ENCODE peak calls at places on chromosomes 2 and 18, in seven cellular contexts. One of them, this sample, is unnamed.

GRCh38 chr18:36724591-36725001 is 104.2 kb downstream of the TPGS2 start:
- DNase-seq in caudate nucleus: no peak
- DNase-seq in epithelial cell of esophagus: no peak
- DNase-seq in ELR: no peak
- DNase-seq in substantia nigra: peak; percentile 27
- DNase-seq in uterus: peak; percentile 39
- DNase-seq in naive thymus-derived CD8-positive, alpha-beta T cell: no peak
- DNase-seq in this sample: no peak

GRCh38 chr2:175008009-175008408 is 2.8 kb upstream of the CHN1 start:
- DNase-seq in caudate nucleus: no peak
- DNase-seq in epithelial cell of esophagus: no peak
- DNase-seq in ELR: no peak
- DNase-seq in substantia nigra: no peak
- DNase-seq in uterus: no peak
- DNase-seq in naive thymus-derived CD8-positive, alpha-beta T cell: no peak
- DNase-seq in this sample: no peak

GRCh38 chr18:79928563-79928960 is 22.9 kb downstream of the SLC66A2 start:
- DNase-seq in caudate nucleus: no peak
- DNase-seq in epithelial cell of esophagus: no peak
- DNase-seq in ELR: no peak
- DNase-seq in substantia nigra: no peak
- DNase-seq in uterus: peak; percentile 5
- DNase-seq in naive thymus-derived CD8-positive, alpha-beta T cell: no peak
- DNase-seq in this sample: no peak

GRCh38 chr2:9291866-9292265 is 85.3 kb downstream of the ASAP2 start:
- DNase-seq in caudate nucleus: no peak
- DNase-seq in epithelial cell of esophagus: no peak
- DNase-seq in ELR: no peak
- DNase-seq in substantia nigra: no peak
- DNase-seq in uterus: no peak
- DNase-seq in naive thymus-derived CD8-positive, alpha-beta T cell: no peak
- DNase-seq in this sample: no peak

GRCh38 chr2:31429759-31430438 is 15.4 kb upstream of the XDH start:
- DNase-seq in caudate nucleus: no peak
- DNase-seq in epithelial cell of esophagus: peak; percentile 95
- DNase-seq in ELR: peak; percentile 57
- DNase-seq in substantia nigra: no peak
- DNase-seq in uterus: no peak
- DNase-seq in naive thymus-derived CD8-positive, alpha-beta T cell: peak; percentile 24
- DNase-seq in this sample: no peak

GRCh38 chr2:38554973-38555595 is 47.6 kb downstream of the HNRNPLL start:
- DNase-seq in caudate nucleus: no peak
- DNase-seq in epithelial cell of esophagus: peak; percentile 16
- DNase-seq in ELR: peak; percentile 61
- DNase-seq in substantia nigra: no peak
- DNase-seq in uterus: no peak
- DNase-seq in naive thymus-derived CD8-positive, alpha-beta T cell: no peak
- DNase-seq in this sample: no peak

GRCh38 chr2:45554764-45555163 is 56.3 kb downstream of the SRBD1 start:
- DNase-seq in caudate nucleus: no peak
- DNase-seq in epithelial cell of esophagus: no peak
- DNase-seq in ELR: peak; percentile 33
- DNase-seq in substantia nigra: no peak
- DNase-seq in uterus: no peak
- DNase-seq in naive thymus-derived CD8-positive, alpha-beta T cell: no peak
- DNase-seq in this sample: no peak

GRCh38 chr2:112869258-112869842 is 32.8 kb upstream of the IL1B start:
- DNase-seq in caudate nucleus: no peak
- DNase-seq in epithelial cell of esophagus: peak; percentile 98
- DNase-seq in ELR: peak; percentile 78
- DNase-seq in substantia nigra: no peak
- DNase-seq in uterus: peak; percentile 18
- DNase-seq in naive thymus-derived CD8-positive, alpha-beta T cell: no peak
- DNase-seq in this sample: peak; percentile 35

GRCh38 chr2:28664120-28664842 is 87.3 kb upstream of the PPP1CB start:
- DNase-seq in caudate nucleus: no peak
- DNase-seq in epithelial cell of esophagus: peak; percentile 29
- DNase-seq in ELR: no peak
- DNase-seq in substantia nigra: no peak
- DNase-seq in uterus: peak; percentile 69
- DNase-seq in naive thymus-derived CD8-positive, alpha-beta T cell: no peak
- DNase-seq in this sample: peak; percentile 76

GRCh38 chr2:181656450-181657261 is at the start of gene CERKL:
- DNase-seq in caudate nucleus: no peak
- DNase-seq in epithelial cell of esophagus: peak; percentile 31
- DNase-seq in ELR: peak; percentile 65
- DNase-seq in substantia nigra: no peak
- DNase-seq in uterus: no peak
- DNase-seq in naive thymus-derived CD8-positive, alpha-beta T cell: no peak
- DNase-seq in this sample: peak; percentile 14

GRCh38 chr18:5975111-5975622 is 79.8 kb upstream of the TMEM200C start:
- DNase-seq in caudate nucleus: no peak
- DNase-seq in epithelial cell of esophagus: no peak
- DNase-seq in ELR: peak; percentile 20
- DNase-seq in substantia nigra: no peak
- DNase-seq in uterus: no peak
- DNase-seq in naive thymus-derived CD8-positive, alpha-beta T cell: no peak
- DNase-seq in this sample: no peak

GRCh38 chr2:11750422-11750821 is 4.0 kb downstream of the LPIN1 start:
- DNase-seq in caudate nucleus: no peak
- DNase-seq in epithelial cell of esophagus: peak; percentile 66
- DNase-seq in ELR: peak; percentile 31
- DNase-seq in substantia nigra: no peak
- DNase-seq in uterus: no peak
- DNase-seq in naive thymus-derived CD8-positive, alpha-beta T cell: peak; percentile 56
- DNase-seq in this sample: no peak

GRCh38 chr2:162435676-162436075 is 91.7 kb downstream of the GCA start:
- DNase-seq in caudate nucleus: no peak
- DNase-seq in epithelial cell of esophagus: peak; percentile 78
- DNase-seq in ELR: peak; percentile 38
- DNase-seq in substantia nigra: no peak
- DNase-seq in uterus: no peak
- DNase-seq in naive thymus-derived CD8-positive, alpha-beta T cell: no peak
- DNase-seq in this sample: no peak

GRCh38 chr2:27050281-27050995 is 1.0 kb upstream of the AGBL5 start:
- DNase-seq in caudate nucleus: peak; percentile 94
- DNase-seq in epithelial cell of esophagus: peak; percentile 91
- DNase-seq in ELR: peak; percentile 96
- DNase-seq in substantia nigra: peak; percentile 91
- DNase-seq in uterus: peak; percentile 96
- DNase-seq in naive thymus-derived CD8-positive, alpha-beta T cell: peak; percentile 96
- DNase-seq in this sample: peak; percentile 96

GRCh38 chr18:49999128-49999527 is 185.8 kb upstream of the ACAA2 start:
- DNase-seq in caudate nucleus: no peak
- DNase-seq in epithelial cell of esophagus: no peak
- DNase-seq in ELR: no peak
- DNase-seq in substantia nigra: no peak
- DNase-seq in uterus: no peak
- DNase-seq in naive thymus-derived CD8-positive, alpha-beta T cell: no peak
- DNase-seq in this sample: no peak

GRCh38 chr2:44778221-44778654 is 163.3 kb upstream of the SIX3 start:
- DNase-seq in caudate nucleus: no peak
- DNase-seq in epithelial cell of esophagus: peak; percentile 40
- DNase-seq in ELR: no peak
- DNase-seq in substantia nigra: no peak
- DNase-seq in uterus: no peak
- DNase-seq in naive thymus-derived CD8-positive, alpha-beta T cell: no peak
- DNase-seq in this sample: no peak

GRCh38 chr2:210421916-210422315 is 54.6 kb downstream of the LANCL1 start:
- DNase-seq in caudate nucleus: no peak
- DNase-seq in epithelial cell of esophagus: peak; percentile 29
- DNase-seq in ELR: peak; percentile 42
- DNase-seq in substantia nigra: no peak
- DNase-seq in uterus: no peak
- DNase-seq in naive thymus-derived CD8-positive, alpha-beta T cell: no peak
- DNase-seq in this sample: no peak

GRCh38 chr2:116223912-116224311 is 1590.6 kb upstream of the DDX18 start:
- DNase-seq in caudate nucleus: no peak
- DNase-seq in epithelial cell of esophagus: no peak
- DNase-seq in ELR: no peak
- DNase-seq in substantia nigra: no peak
- DNase-seq in uterus: no peak
- DNase-seq in naive thymus-derived CD8-positive, alpha-beta T cell: no peak
- DNase-seq in this sample: no peak

GRCh38 chr2:56376699-56377665 is 193.2 kb downstream of the CCDC85A start:
- DNase-seq in caudate nucleus: no peak
- DNase-seq in epithelial cell of esophagus: peak; percentile 18
- DNase-seq in ELR: peak; percentile 40
- DNase-seq in substantia nigra: no peak
- DNase-seq in uterus: no peak
- DNase-seq in naive thymus-derived CD8-positive, alpha-beta T cell: no peak
- DNase-seq in this sample: no peak

GRCh38 chr2:189097934-189098333 is 81.6 kb downstream of the COL5A2 start:
- DNase-seq in caudate nucleus: no peak
- DNase-seq in epithelial cell of esophagus: no peak
- DNase-seq in ELR: no peak
- DNase-seq in substantia nigra: no peak
- DNase-seq in uterus: no peak
- DNase-seq in naive thymus-derived CD8-positive, alpha-beta T cell: no peak
- DNase-seq in this sample: no peak

GRCh38 chr2:43312751-43313641 is 86.6 kb upstream of the ZFP36L2 start:
- DNase-seq in caudate nucleus: no peak
- DNase-seq in epithelial cell of esophagus: no peak
- DNase-seq in ELR: peak; percentile 68
- DNase-seq in substantia nigra: no peak
- DNase-seq in uterus: no peak
- DNase-seq in naive thymus-derived CD8-positive, alpha-beta T cell: no peak
- DNase-seq in this sample: no peak

GRCh38 chr2:35428548-35428947 is 927.0 kb upstream of the CRIM1 start:
- DNase-seq in caudate nucleus: peak; percentile 38
- DNase-seq in epithelial cell of esophagus: peak; percentile 26
- DNase-seq in ELR: peak; percentile 11
- DNase-seq in substantia nigra: peak; percentile 31
- DNase-seq in uterus: no peak
- DNase-seq in naive thymus-derived CD8-positive, alpha-beta T cell: no peak
- DNase-seq in this sample: peak; percentile 37

GRCh38 chr2:12317853-12318426 is 398.8 kb upstream of the TRIB2 start:
- DNase-seq in caudate nucleus: no peak
- DNase-seq in epithelial cell of esophagus: peak; percentile 87
- DNase-seq in ELR: peak; percentile 96
- DNase-seq in substantia nigra: no peak
- DNase-seq in uterus: peak; percentile 39
- DNase-seq in naive thymus-derived CD8-positive, alpha-beta T cell: no peak
- DNase-seq in this sample: peak; percentile 76

GRCh38 chr2:71530246-71530986 is 77.1 kb downstream of the DYSF start:
- DNase-seq in caudate nucleus: no peak
- DNase-seq in epithelial cell of esophagus: peak; percentile 55
- DNase-seq in ELR: peak; percentile 77
- DNase-seq in substantia nigra: no peak
- DNase-seq in uterus: no peak
- DNase-seq in naive thymus-derived CD8-positive, alpha-beta T cell: no peak
- DNase-seq in this sample: no peak

GRCh38 chr2:219508444-219508734 is 5.9 kb upstream of the ASIC4 start:
- DNase-seq in caudate nucleus: no peak
- DNase-seq in epithelial cell of esophagus: no peak
- DNase-seq in ELR: no peak
- DNase-seq in substantia nigra: no peak
- DNase-seq in uterus: no peak
- DNase-seq in naive thymus-derived CD8-positive, alpha-beta T cell: no peak
- DNase-seq in this sample: no peak

GRCh38 chr2:236621786-236622185 is 52.2 kb downstream of the ACKR3 start:
- DNase-seq in caudate nucleus: no peak
- DNase-seq in epithelial cell of esophagus: no peak
- DNase-seq in ELR: no peak
- DNase-seq in substantia nigra: no peak
- DNase-seq in uterus: no peak
- DNase-seq in naive thymus-derived CD8-positive, alpha-beta T cell: no peak
- DNase-seq in this sample: no peak

This sample was measured in adrenal gland.